ENCODE peak calls at places on chromosomes 12 and 14, in four cellular contexts. L is choroid plexus epithelial cell, T is neural crest cell, G is NB4. A is an unnamed sample.

GRCh38 chr14:26531894-26532293 is 65.9 kb downstream of the NOVA1 start:
- DNase-seq in L (peak), T (no peak), G (no peak), A (no peak)

GRCh38 chr14:96225745-96226151 is 21.1 kb downstream of the BDKRB2 start:
- DNase-seq in L (no peak), T (no peak), G (no peak), A (peak)

GRCh38 chr12:79063258-79063657 is 198.7 kb downstream of the SYT1 start:
- DNase-seq in L (peak), T (no peak), G (no peak), A (no peak)

GRCh38 chr12:53997324-53998173 is 2.4 kb upstream of the HOXC9 start:
- DNase-seq in L (no peak), T (no peak), G (no peak), A (peak)

GRCh38 chr12:29241821-29242591 is 92.9 kb downstream of the FAR2 start:
- DNase-seq in L (peak), T (no peak), G (peak), A (no peak)

GRCh38 chr12:125389061-125389697 is 323.9 kb downstream of the AACS start:
- DNase-seq in L (no peak), T (no peak), G (no peak), A (no peak)

GRCh38 chr14:24246765-24247212 is 4.4 kb upstream of the TINF2 start:
- DNase-seq in L (peak), T (no peak), G (no peak), A (no peak)

GRCh38 chr14:105275267-105275946 is 25.4 kb downstream of the BRF1 start:
- DNase-seq in L (peak), T (no peak), G (no peak), A (no peak)

GRCh38 chr14:37988472-37988871 is 219.2 kb upstream of the SSTR1 start:
- DNase-seq in L (no peak), T (no peak), G (no peak), A (no peak)

GRCh38 chr14:42523656-42524055 is 917.0 kb downstream of the LRFN5 start:
- DNase-seq in L (no peak), T (no peak), G (no peak), A (no peak)

GRCh38 chr12:57882575-57882974 is 36.0 kb upstream of the CTDSP2 start:
- DNase-seq in L (no peak), T (no peak), G (no peak), A (no peak)

GRCh38 chr14:104743461-104744380 is 9.2 kb upstream of the SIVA1 start:
- DNase-seq in L (no peak), T (no peak), G (no peak), A (no peak)

GRCh38 chr12:48816148-48816854 is 2.0 kb upstream of the CACNB3 start:
- DNase-seq in L (peak), T (no peak), G (no peak), A (no peak)

GRCh38 chr12:115710104-115710564 is 567.4 kb downstream of the MED13L start:
- DNase-seq in L (peak), T (no peak), G (no peak), A (no peak)

GRCh38 chr14:60485600-60486251 is at the start of gene C14orf39:
- DNase-seq in L (peak), T (peak), G (peak), A (peak)

GRCh38 chr14:102940729-102941362 is 18.4 kb downstream of the AMN start:
- DNase-seq in L (no peak), T (no peak), G (no peak), A (no peak)

DNA sequence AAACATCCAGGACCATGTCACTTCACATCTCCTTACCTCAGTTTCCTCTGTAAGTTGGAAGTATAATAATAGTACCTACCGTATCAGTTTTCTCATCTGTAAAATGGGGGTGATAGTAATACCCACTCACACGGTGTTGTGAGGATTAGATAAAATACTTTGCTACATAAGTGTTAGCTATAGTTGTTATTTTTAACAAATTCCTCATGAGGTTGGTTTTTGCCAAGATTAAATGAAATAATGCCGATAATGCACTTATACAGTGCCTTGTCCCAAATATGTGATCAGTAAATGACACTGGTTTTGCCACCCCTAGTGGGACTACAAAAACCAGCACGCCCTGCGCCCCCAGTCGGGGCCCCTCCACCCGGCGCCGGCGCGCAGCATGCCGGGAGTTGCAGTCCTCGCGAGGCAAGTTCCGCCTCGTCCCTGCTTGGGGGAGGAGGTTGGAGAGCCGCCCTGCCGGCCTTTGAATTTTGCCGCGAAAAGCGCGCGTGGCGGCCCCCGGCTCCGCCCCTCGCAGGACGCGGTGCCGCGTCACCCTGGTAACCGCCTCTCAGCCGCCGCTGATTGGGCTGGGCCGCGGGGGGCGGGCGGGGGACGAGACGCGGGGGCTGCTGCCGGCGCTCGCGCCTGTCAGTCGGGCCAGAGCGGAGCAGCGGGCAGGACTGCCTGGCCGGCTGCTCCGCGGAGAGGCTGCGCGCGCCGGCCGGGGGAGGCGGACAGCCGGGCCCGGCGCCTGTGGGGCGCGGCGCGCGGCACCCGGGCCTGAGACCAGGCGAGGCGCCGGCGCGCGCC is at the start of gene FAM222A:
- DNase-seq in L (peak), T (peak), G (peak), A (peak)
- TF ChIP-seq CTCF in L (peak), T (no peak), G (no peak), A (peak)

DNA sequence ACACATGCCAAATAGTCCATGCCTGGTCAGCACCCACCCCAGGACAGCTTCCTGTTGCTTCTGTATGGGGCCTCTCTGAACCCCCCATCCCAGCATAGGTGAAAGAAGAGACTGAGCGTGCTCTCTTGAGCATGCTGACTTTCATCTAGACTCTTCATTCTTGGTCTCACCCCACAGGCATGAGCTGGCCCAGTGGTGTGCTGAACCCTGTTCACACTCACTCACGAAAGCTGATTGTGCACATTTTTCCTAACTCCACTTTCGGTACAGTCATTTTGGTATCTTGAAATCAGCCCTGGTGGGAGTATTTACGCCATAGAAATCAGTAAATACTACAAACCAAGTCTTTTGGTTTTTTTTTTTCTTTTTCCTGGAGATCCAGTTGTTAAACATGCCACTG is 101.6 kb downstream of the STAB2 start:
- DNase-seq in L (no peak), T (no peak), G (no peak), A (no peak)
- TF ChIP-seq CTCF in L (no peak), T (no peak), G (no peak), A (no peak)

GRCh38 chr14:73935666-73936065 is 14.2 kb downstream of the FAM161B start:
- DNase-seq in L (peak), T (no peak), G (no peak), A (no peak)
- TF ChIP-seq CTCF in L (peak), T (peak), G (no peak), A (peak)

GRCh38 chr12:80598004-80598606 is 109.3 kb upstream of the MYF6 start:
- DNase-seq in L (peak), T (no peak), G (no peak), A (no peak)
- TF ChIP-seq CTCF in L (peak), T (peak), G (no peak), A (peak)

DNA sequence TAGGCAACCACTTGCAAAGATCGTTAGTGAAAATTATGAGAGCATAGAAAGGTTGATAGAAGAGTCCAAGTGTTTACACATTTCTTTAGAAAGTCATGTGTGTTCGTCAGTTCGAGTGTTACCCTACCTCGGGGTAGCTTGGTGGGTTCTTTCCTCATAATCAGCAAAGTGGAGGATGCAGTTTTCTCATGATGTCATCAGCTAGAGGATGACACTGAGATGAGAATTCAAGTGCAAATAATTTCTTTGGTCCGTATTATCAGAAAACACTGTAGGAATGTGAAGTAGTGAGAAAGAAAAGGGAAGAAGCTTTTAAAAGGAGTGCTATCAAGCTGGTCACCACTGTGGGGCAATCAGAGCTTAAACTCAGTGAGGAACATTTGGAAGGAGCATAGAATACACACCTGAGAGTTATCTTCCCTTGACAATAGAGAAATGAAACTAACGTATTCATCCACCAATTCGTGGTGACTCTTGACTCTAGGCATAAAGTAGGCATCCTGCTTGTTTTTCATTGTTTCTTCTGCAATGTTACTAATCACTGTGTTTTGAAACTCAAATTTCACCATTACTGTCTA is 1340.9 kb upstream of the TMEM132C start:
- DNase-seq in L (no peak), T (no peak), G (peak), A (no peak)
- TF ChIP-seq CTCF in L (no peak), T (no peak), G (no peak), A (no peak)

A was measured in glutamatergic neuron.